ENCODE peak calls at places on chromosomes 16 and 17, in six cellular contexts. L, G, D, W, V and A are unnamed samples.
A peak's percentile ranks its signal among the peaks of the same experiment; 100 is the strongest.

GRCh38 chr17:76940738-76941350 is 72.6 kb downstream of the MGAT5B start:
- DNase-seq in L (peak; percentile 43), G (peak; percentile 72), D (peak; percentile 23), W (no peak), V (no peak), A (no peak)

GRCh38 chr16:85481206-85481605 is 131.9 kb upstream of the GSE1 start:
- DNase-seq in L (no peak), G (no peak), D (no peak), W (no peak), V (no peak), A (no peak)

GRCh38 chr17:80770881-80771611 is 220.6 kb upstream of the CHMP6 start:
- DNase-seq in L (no peak), G (no peak), D (no peak), W (no peak), V (no peak), A (no peak)

GRCh38 chr17:36590082-36590481 is 1.6 kb upstream of the DHRS11 start:
- DNase-seq in L (no peak), G (no peak), D (no peak), W (no peak), V (no peak), A (no peak)

GRCh38 chr17:77191266-77191665 is 50.5 kb downstream of the SEC14L1 start:
- DNase-seq in L (no peak), G (no peak), D (no peak), W (no peak), V (no peak), A (no peak)

GRCh38 chr16:57623251-57624043 is 5.0 kb upstream of the ADGRG1 start:
- DNase-seq in L (peak; percentile 90), G (no peak), D (peak; percentile 91), W (peak; percentile 95), V (peak; percentile 73), A (peak; percentile 11)

GRCh38 chr16:4410335-4411075 is 5.9 kb downstream of the CORO7 start:
- DNase-seq in L (peak; percentile 86), G (peak; percentile 76), D (no peak), W (peak; percentile 40), V (peak; percentile 65), A (peak; percentile 96)

GRCh38 chr17:27748360-27748825 is 51.9 kb downstream of the NOS2 start:
- DNase-seq in L (no peak), G (no peak), D (no peak), W (no peak), V (no peak), A (no peak)

GRCh38 chr16:15032547-15033308 is 23.1 kb downstream of the NTAN1 start:
- DNase-seq in L (no peak), G (no peak), D (no peak), W (no peak), V (no peak), A (no peak)

GRCh38 chr16:30005341-30006094 is 5.3 kb downstream of the DOC2A start:
- DNase-seq in L (peak; percentile 32), G (peak; percentile 91), D (peak; percentile 54), W (no peak), V (no peak), A (peak; percentile 69)

GRCh38 chr17:81959362-81960129 is 1.4 kb downstream of the NOTUM start:
- DNase-seq in L (peak; percentile 59), G (peak; percentile 96), D (peak; percentile 40), W (peak; percentile 33), V (peak; percentile 74), A (peak; percentile 87)

DNA sequence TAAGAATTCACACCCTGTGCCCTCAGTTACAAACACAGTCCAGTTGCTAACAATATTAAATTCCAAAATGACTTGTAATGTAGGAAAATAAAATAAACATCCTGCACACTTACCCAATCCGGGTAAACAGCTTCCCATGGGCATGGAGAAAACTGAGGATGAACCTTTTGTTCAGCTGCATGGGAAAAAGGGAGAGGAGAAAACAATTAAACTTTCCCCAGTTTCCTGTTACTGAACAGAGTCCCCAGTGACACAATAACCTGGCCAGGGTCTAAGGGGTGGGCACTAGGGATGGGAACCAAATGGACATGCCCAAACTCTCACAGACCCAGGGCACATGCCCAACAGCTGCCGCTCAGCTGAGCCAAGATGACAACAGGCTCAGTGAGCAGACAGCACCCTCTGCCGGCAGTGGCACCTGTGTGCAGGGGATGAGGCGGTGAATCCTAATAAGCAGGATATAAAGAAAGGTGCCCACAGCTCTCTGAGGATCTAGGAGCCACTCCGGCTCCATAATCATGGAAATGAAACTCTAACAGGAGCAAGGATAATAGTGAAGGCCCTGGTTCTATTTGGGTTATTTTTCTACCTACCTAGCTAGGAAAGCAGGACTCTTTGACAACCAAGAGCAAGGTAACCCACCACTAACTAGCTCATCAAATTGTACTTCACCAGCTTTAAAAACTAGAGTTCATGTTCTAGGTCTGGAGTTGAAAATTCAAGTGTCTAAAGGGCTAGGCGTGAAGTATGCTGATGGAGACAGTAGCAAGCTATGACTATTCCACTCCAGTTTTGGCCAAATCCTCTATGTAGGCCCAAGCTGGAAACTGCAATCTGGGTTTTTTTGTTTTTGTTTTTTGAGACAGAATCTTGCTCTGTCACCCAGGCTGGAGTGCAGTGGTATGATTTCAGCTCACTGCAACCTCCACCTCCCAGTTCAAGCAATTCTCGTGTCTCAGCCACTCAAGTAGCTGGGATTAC is 58.8 kb downstream of the SMG6 start:
- DNase-seq in L (peak; percentile 76), G (peak; percentile 87), D (peak; percentile 50), W (peak; percentile 66), V (peak; percentile 85), A (peak; percentile 96)
- H3K4me3 ChIP-seq in L (no peak overlapping the region), G (no peak overlapping the region), D (no peak overlapping the region), W (no peak overlapping the region), V (no peak overlapping the region), A (peak overlapping the region; percentile 48)

GRCh38 chr16:50326264-50326663 is 42.5 kb downstream of the BRD7 start:
- DNase-seq in L (no peak), G (no peak), D (no peak), W (no peak), V (no peak), A (no peak)
- H3K9ac ChIP-seq in L (no peak overlapping the region), G (no peak overlapping the region), D (no peak overlapping the region), W (no peak overlapping the region), V (no peak overlapping the region), A (no peak overlapping the region)

GRCh38 chr16:73054732-73055481 is 7.0 kb upstream of the ZFHX3 start:
- DNase-seq in L (peak; percentile 77), G (peak; percentile 45), D (peak; percentile 73), W (peak; percentile 60), V (no peak), A (peak; percentile 71)
- H3K4me3 ChIP-seq in L (peak overlapping the region; percentile 85), G (peak overlapping the region; percentile 81), D (peak overlapping the region; percentile 91), W (peak overlapping the region; percentile 30), V (no peak overlapping the region), A (peak overlapping the region; percentile 83)

GRCh38 chr17:67531291-67531690 is 154.2 kb downstream of the PITPNC1 start:
- DNase-seq in L (no peak), G (peak; percentile 50), D (no peak), W (no peak), V (no peak), A (no peak)
- H3K9ac ChIP-seq in L (no peak overlapping the region), G (no peak overlapping the region), D (no peak overlapping the region), W (no peak overlapping the region), V (no peak overlapping the region), A (no peak overlapping the region)

GRCh38 chr16:53346-54236 is at the start of the genes POLR3K and SNRNP25:
- DNase-seq in L (peak; percentile 94), G (peak; percentile 100), D (peak; percentile 95), W (peak; percentile 97), V (peak; percentile 99), A (peak; percentile 99)
- H3K4me3 ChIP-seq in L (peak within 1 kb of the TSS; percentile 93), G (peak within 1 kb of the TSS; percentile 87), D (peak within 1 kb of the TSS; percentile 91), W (peak within 1 kb of the TSS; percentile 97), V (peak within 1 kb of the TSS; percentile 92), A (peak within 1 kb of the TSS; percentile 90)

GRCh38 chr16:88554711-88555264 is 15.4 kb upstream of the ZC3H18 start:
- DNase-seq in L (no peak), G (no peak), D (no peak), W (no peak), V (no peak), A (no peak)
- H3K9ac ChIP-seq in L (no peak overlapping the region), G (no peak overlapping the region), D (no peak overlapping the region), W (no peak overlapping the region), V (no peak overlapping the region), A (no peak overlapping the region)

GRCh38 chr17:39739020-39739884 is 1.5 kb downstream of the GRB7 start:
- DNase-seq in L (peak; percentile 72), G (peak; percentile 41), D (peak; percentile 100), W (peak; percentile 87), V (peak; percentile 93), A (peak; percentile 57)
- H3K4me3 ChIP-seq in L (peak overlapping the region; percentile 88), G (no peak overlapping the region), D (peak overlapping the region; percentile 96), W (peak overlapping the region; percentile 85), V (peak overlapping the region; percentile 40), A (peak overlapping the region; percentile 54)

DNA sequence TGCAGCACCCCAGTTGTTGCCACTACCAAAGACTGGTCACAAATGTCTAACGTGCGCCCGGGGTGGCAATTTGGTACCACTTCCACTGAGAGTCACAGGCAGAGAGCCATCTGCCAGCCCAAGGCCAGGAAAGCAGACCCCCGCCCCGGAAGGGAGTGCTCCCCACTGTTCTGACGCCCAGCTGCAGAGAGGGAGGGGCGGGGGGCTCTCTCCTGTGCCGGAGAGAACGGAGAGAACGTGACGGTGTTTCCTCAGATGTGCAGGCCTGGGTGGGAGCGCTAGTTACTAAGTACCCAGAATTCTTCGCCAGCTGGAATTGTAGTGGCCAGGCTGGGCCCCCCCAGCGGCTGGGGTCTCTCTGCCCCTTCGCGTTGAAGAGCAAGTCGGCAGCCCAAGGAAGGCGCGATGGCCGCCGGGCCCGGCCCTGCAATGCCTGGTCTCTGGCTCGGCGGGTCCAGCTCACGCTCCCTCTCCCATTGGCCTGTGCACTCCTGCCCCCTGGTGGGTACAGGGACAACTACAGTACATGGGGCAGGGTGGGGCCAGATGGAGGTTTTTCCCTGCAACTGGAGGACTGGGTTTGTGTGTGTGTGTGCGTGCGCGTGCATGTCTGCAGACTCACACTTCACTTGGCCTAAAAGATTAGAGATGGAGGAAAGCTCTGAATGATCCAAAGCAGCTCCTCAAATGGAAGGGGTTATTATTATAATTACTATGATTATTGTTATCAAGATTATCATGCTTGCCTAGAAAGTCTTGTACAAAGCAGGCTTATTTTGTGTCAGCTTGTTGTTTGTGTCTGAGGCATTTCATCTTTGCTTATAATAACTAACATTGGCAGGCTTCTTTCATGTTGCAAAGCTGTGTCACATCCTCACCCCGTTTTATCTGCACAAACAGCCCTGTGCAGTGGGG is 107.1 kb downstream of the AMFR start:
- DNase-seq in L (peak; percentile 73), G (peak; percentile 97), D (peak; percentile 62), W (peak; percentile 73), V (peak; percentile 70), A (peak; percentile 88)
- H3K9ac ChIP-seq in L (no peak overlapping the region), G (no peak overlapping the region), D (no peak overlapping the region), W (no peak overlapping the region), V (no peak overlapping the region), A (peak overlapping the region; percentile 29)